ENCODE peak calls at places on chromosomes 7 and 10, in six cellular contexts. L, G, E, T, K and B are unnamed samples.

GRCh38 chr10:116800356-116800929 is 48.9 kb upstream of the ENO4 start:
- DNase-seq in E (peak), G (no peak), T (no peak), K (no peak), L (no peak), B (no peak)

GRCh38 chr10:71531485-71532446 is 135.0 kb downstream of the CDH23 start:
- DNase-seq in K (no peak), E (no peak), G (no peak), L (no peak), T (no peak), B (no peak)

GRCh38 chr10:92851003-92851402 is 2.7 kb downstream of the EXOC6 start:
- DNase-seq in L (no peak), T (no peak), E (no peak), K (no peak), G (no peak), B (no peak)

GRCh38 chr7:108002726-108003590 is at the start of gene LAMB1:
- DNase-seq in G (peak), T (no peak), L (peak), K (peak), E (peak), B (peak)

GRCh38 chr10:21369697-21370096 is 155.8 kb downstream of the SKIDA1 start:
- DNase-seq in T (no peak), L (no peak), E (no peak), G (no peak), K (no peak), B (no peak)

GRCh38 chr10:117476281-117476680 is 66.3 kb upstream of the EMX2 start:
- DNase-seq in E (no peak), T (no peak), G (no peak), L (no peak), K (no peak), B (no peak)

GRCh38 chr7:21910253-21910652 is 35.4 kb downstream of the CDCA7L start:
- DNase-seq in E (no peak), G (no peak), L (no peak), T (no peak), K (no peak), B (no peak)

GRCh38 chr7:101691822-101692384 is 62.8 kb upstream of the MYL10 start:
- DNase-seq in E (no peak), G (peak), T (no peak), K (no peak), L (no peak), B (peak)

GRCh38 chr7:151684408-151685175 is 164.9 kb upstream of the RHEB start:
- DNase-seq in L (no peak), E (no peak), K (no peak), G (no peak), T (no peak), B (no peak)

GRCh38 chr7:90594791-90595317 is 1.3 kb upstream of the CDK14 start:
- DNase-seq in T (no peak), L (peak), G (no peak), E (peak), K (peak), B (no peak)

DNA sequence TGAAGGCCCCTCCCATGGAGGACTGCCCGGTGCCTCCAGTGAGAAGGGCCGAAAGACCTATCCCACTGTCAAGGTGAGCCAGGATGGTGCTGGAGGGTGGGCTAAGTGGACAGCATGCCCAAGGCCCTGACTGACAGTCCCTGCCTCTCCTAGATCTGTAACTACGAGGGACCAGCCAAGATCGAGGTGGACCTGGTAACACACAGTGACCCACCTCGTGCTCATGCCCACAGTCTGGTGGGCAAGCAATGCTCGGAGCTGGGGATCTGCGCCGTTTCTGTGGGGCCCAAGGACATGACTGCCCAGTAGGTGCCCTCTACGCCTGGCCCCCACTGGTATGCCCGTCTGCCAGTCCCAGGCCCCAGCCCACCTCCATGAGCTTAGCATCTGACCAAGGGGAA is 1.2 kb downstream of the NFKB2 start:
- DNase-seq in E (no peak), L (peak), K (no peak), G (no peak), T (no peak), B (no peak)
- H3K27ac ChIP-seq in E (no peak), L (no peak), K (no peak), G (peak), T (peak), B (no peak)

GRCh38 chr10:32961892-32962369 is 3.9 kb upstream of the ITGB1 start:
- DNase-seq in G (no peak), E (no peak), T (no peak), K (peak), L (no peak), B (no peak)
- H3K27ac ChIP-seq in G (peak), E (peak), T (no peak), K (peak), L (no peak), B (peak)

GRCh38 chr10:8489823-8490222 is 435.3 kb downstream of the GATA3 start:
- DNase-seq in T (no peak), E (no peak), K (no peak), L (no peak), G (no peak), B (no peak)

GRCh38 chr10:8489232-8489631 is 434.7 kb downstream of the GATA3 start:
- DNase-seq in K (no peak), T (no peak), G (no peak), L (no peak), E (no peak), B (no peak)

GRCh38 chr10:8487346-8487745 is 432.9 kb downstream of the GATA3 start:
- DNase-seq in E (no peak), T (no peak), K (no peak), L (no peak), G (no peak), B (no peak)

GRCh38 chr10:8481718-8482504 is 427.4 kb downstream of the GATA3 start:
- DNase-seq in L (no peak), G (no peak), T (no peak), K (no peak), E (no peak), B (no peak)

DNA sequence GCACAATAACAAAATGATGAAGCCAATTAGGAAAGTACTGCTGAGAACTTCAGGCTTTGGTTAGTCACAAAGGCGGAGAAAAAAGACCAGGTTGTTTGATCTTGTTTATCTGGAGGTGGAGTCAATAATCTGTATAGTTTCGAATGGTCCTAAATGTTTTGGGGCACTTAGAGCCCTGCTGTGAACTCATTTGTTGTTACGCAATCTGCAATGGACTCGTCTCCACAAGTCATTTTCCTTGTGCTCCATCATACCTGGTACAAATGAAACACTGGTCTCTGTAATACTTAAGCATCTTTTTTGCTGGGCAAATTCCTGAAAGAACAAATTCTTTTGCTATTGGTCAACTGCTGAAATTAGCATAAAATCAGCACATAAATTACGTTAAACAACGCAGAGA is 430.5 kb downstream of the GATA3 start:
- DNase-seq in K (peak), L (no peak), T (no peak), E (no peak), G (no peak), B (no peak)
- H3K27ac ChIP-seq in K (no peak), L (no peak), T (no peak), E (no peak), G (no peak), B (no peak)

DNA sequence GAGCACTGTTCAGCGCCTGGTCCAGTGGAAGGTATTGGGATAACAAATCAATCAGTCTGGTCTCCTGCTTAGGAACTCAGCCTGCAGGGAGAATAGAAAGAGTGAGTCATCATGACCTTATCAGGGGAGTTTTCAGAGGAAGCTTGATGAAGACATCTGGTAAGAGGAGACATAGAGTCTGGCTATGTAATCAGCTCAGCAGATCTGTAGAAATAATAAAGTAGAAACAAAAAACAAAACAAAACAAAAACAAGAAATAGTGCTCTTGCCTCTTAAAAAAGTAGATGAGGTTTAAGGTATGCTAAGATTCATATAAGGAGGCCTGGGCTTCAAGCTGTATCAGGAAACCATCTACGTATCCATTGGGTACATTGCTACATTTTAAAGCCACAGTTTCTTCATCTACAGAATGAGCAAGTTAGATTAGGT is 14.4 kb downstream of the TAS2R41 start:
- DNase-seq in T (no peak), L (no peak), K (peak), G (no peak), E (no peak), B (no peak)
- H3K27ac ChIP-seq in T (no peak), L (no peak), K (no peak), G (no peak), E (no peak), B (no peak)